ENCODE peak calls at places on chromosomes 4 and X, in six cellular contexts. W is ureter; P is HAP-1; L is A549; U is NCI-H460; X is activated T-cell treated with anti-CD3 and anti-CD28 coated beads, Interleukin-2, amount 50 U/mL, for 1 hour. N is an unnamed sample.

GRCh38 chr4:102598759-102599379 is 97.7 kb downstream of the NFKB1 start:
- DNase-seq in W (no peak), P (no peak), L (no peak), U (no peak), X (no peak), N (no peak)

GRCh38 chrX:123085311-123085940 is 98.7 kb upstream of the GRIA3 start:
- DNase-seq in W (no peak), P (no peak), L (no peak), U (no peak), X (no peak), N (peak)

GRCh38 chr4:174058846-174059245 is 224.6 kb downstream of the FBXO8 start:
- DNase-seq in W (no peak), P (no peak), L (no peak), U (no peak), X (no peak), N (no peak)

GRCh38 chrX:68203656-68204055 is 229.6 kb downstream of the OPHN1 start:
- DNase-seq in W (no peak), P (no peak), L (no peak), U (no peak), X (no peak), N (no peak)

GRCh38 chr4:114905017-114905416 is 208.4 kb downstream of the NDST4 start:
- DNase-seq in W (no peak), P (no peak), L (no peak), U (no peak), X (no peak), N (no peak)

GRCh38 chr4:186266699-186267467 is 894 bp downstream of the F11 start:
- DNase-seq in W (no peak), P (peak), L (no peak), U (no peak), X (no peak), N (no peak)

GRCh38 chr4:184448828-184449227 is 25.5 kb downstream of the IRF2 start:
- DNase-seq in W (no peak), P (no peak), L (no peak), U (no peak), X (no peak), N (peak)

GRCh38 chrX:74931214-74931613 is 6.0 kb upstream of the NEXMIF start:
- DNase-seq in W (no peak), P (peak), L (no peak), U (no peak), X (no peak), N (no peak)

GRCh38 chr4:83581411-83582288 is 45.7 kb downstream of the GPAT3 start:
- DNase-seq in W (no peak), P (no peak), L (no peak), U (no peak), X (no peak), N (peak)

GRCh38 chr4:40316333-40316781 is 18.8 kb upstream of the CHRNA9 start:
- DNase-seq in W (no peak), P (peak), L (no peak), U (peak), X (no peak), N (peak)

GRCh38 chrX:100615015-100615414 is 21.6 kb downstream of the TSPAN6 start:
- DNase-seq in W (no peak), P (peak), L (peak), U (peak), X (no peak), N (peak)

GRCh38 chr4:105128208-105128607 is 18.5 kb upstream of the TET2 start:
- DNase-seq in W (no peak), P (no peak), L (no peak), U (no peak), X (no peak), N (no peak)

GRCh38 chr4:95361696-95361965 is 187.1 kb downstream of the UNC5C start:
- DNase-seq in W (no peak), P (no peak), L (no peak), U (no peak), X (no peak), N (no peak)

GRCh38 chrX:101482296-101482695 is 3.0 kb upstream of the ARMCX4 start:
- DNase-seq in W (no peak), P (no peak), L (no peak), U (no peak), X (no peak), N (peak)

GRCh38 chr4:157265281-157265680 is 44.8 kb downstream of the GRIA2 start:
- DNase-seq in W (no peak), P (peak), L (no peak), U (no peak), X (no peak), N (peak)

GRCh38 chrX:47316276-47317025 is 53.9 kb upstream of the ZNF157 start:
- DNase-seq in W (no peak), P (peak), L (no peak), U (no peak), X (no peak), N (no peak)

GRCh38 chrX:23803931-23804381 is 21.0 kb downstream of the SAT1 start:
- DNase-seq in W (no peak), P (no peak), L (peak), U (peak), X (no peak), N (peak)

GRCh38 chr4:146333187-146333894 is 119.0 kb downstream of the REELD1 start:
- DNase-seq in W (no peak), P (no peak), L (no peak), U (no peak), X (no peak), N (peak)

GRCh38 chr4:167032876-167033275 is 201.4 kb downstream of the SPOCK3 start:
- DNase-seq in W (no peak), P (no peak), L (no peak), U (no peak), X (no peak), N (peak)

GRCh38 chrX:11420851-11421250 is 127.6 kb downstream of the AMELX start:
- DNase-seq in W (no peak), P (no peak), L (no peak), U (no peak), X (no peak), N (no peak)

GRCh38 chr4:42302348-42302747 is 94.9 kb upstream of the SHISA3 start:
- DNase-seq in W (no peak), P (peak), L (no peak), U (peak), X (no peak), N (peak)

GRCh38 chr4:172950990-172951389 is 217.6 kb upstream of the GALNT7 start:
- DNase-seq in W (no peak), P (no peak), L (no peak), U (no peak), X (no peak), N (no peak)

GRCh38 chr4:83195280-83195679 is 80.8 kb upstream of the PLAC8 start:
- DNase-seq in W (no peak), P (no peak), L (no peak), U (no peak), X (no peak), N (no peak)

GRCh38 chr4:16579866-16580265 is 318.6 kb downstream of the LDB2 start:
- DNase-seq in W (no peak), P (no peak), L (no peak), U (no peak), X (no peak), N (peak)

GRCh38 chr4:34108456-34108855 is 2135.9 kb downstream of the ARAP2 start:
- DNase-seq in W (no peak), P (no peak), L (no peak), U (no peak), X (no peak), N (peak)

GRCh38 chrX:30812326-30812725 is 76.7 kb downstream of the TAB3 start:
- DNase-seq in W (no peak), P (no peak), L (no peak), U (no peak), X (no peak), N (no peak)

GRCh38 chr4:100827756-100828155 is 309.9 kb upstream of the EMCN start:
- DNase-seq in W (no peak), P (no peak), L (no peak), U (no peak), X (no peak), N (no peak)

GRCh38 chr4:159607824-159608223 is 504.9 kb downstream of the RAPGEF2 start:
- DNase-seq in W (no peak), P (no peak), L (no peak), U (no peak), X (no peak), N (peak)

GRCh38 chrX:154356596-154356995 is 17.8 kb downstream of the FLNA start:
- DNase-seq in W (no peak), P (no peak), L (no peak), U (no peak), X (no peak), N (no peak)

GRCh38 chr4:2793920-2794706 is 1.2 kb downstream of the SH3BP2 start:
- DNase-seq in W (peak), P (no peak), L (no peak), U (no peak), X (no peak), N (peak)

GRCh38 chr4:74933562-74934015 is 673 bp downstream of the PARM1 start:
- DNase-seq in W (no peak), P (peak), L (no peak), U (no peak), X (no peak), N (no peak)

GRCh38 chr4:41661447-41662076 is 87.0 kb downstream of the PHOX2B start:
- DNase-seq in W (peak), P (peak), L (peak), U (peak), X (peak), N (peak)

GRCh38 chr4:121696140-121696640 is 590 bp downstream of the ANXA5 start:
- DNase-seq in W (peak), P (peak), L (no peak), U (no peak), X (peak), N (peak)

GRCh38 chr4:2715426-2715825 is 40.7 kb downstream of the TNIP2 start:
- DNase-seq in W (no peak), P (no peak), L (no peak), U (no peak), X (no peak), N (no peak)

GRCh38 chr4:106104276-106104675 is 209.0 kb downstream of the NPNT start:
- DNase-seq in W (no peak), P (no peak), L (no peak), U (no peak), X (no peak), N (no peak)

GRCh38 chr4:111883557-111883999 is 261.7 kb upstream of the FAM241A start:
- DNase-seq in W (no peak), P (peak), L (no peak), U (no peak), X (no peak), N (peak)

GRCh38 chr4:140754918-140755810 is 1.0 kb downstream of the TBC1D9 start:
- DNase-seq in W (no peak), P (no peak), L (no peak), U (no peak), X (no peak), N (no peak)

GRCh38 chr4:111630705-111631104 is 514.5 kb upstream of the FAM241A start:
- DNase-seq in W (no peak), P (no peak), L (no peak), U (peak), X (no peak), N (peak)

GRCh38 chr4:57131849-57132745 is 21.9 kb upstream of the IGFBP7 start:
- DNase-seq in W (no peak), P (no peak), L (no peak), U (no peak), X (no peak), N (no peak)

GRCh38 chr4:118814054-118814453 is 21.9 kb downstream of the SEC24D start:
- DNase-seq in W (no peak), P (no peak), L (no peak), U (no peak), X (no peak), N (no peak)

N was measured in M059J.